ENCODE peak calls at places on chromosomes 6 and 20, in five cellular contexts. X, C, J, L and Y are unnamed samples. For H3K4me1, the result is how much of the 10 kb centered on the place peaks cover.

GRCh38 chr6:52538921-52539354 is 37.9 kb downstream of the TRAM2 start:
- DNase-seq in L (no peak), C (no peak), X (no peak), J (no peak), Y (no peak)

GRCh38 chr6:68710496-68710895 is 75.4 kb downstream of the ADGRB3 start:
- DNase-seq in L (no peak), C (no peak), X (no peak), J (no peak), Y (no peak)

GRCh38 chr20:36988494-36988966 is 37.0 kb upstream of the SAMHD1 start:
- DNase-seq in C (no peak), X (no peak), L (no peak), J (no peak), Y (no peak)

GRCh38 chr6:79269877-79270276 is 35.4 kb upstream of the HMGN3 start:
- DNase-seq in L (no peak), J (no peak), C (no peak), X (peak), Y (peak)

GRCh38 chr6:159451051-159451450 is 242.0 kb downstream of the SOD2 start:
- DNase-seq in X (peak), C (no peak), J (no peak), L (no peak), Y (no peak)

GRCh38 chr6:69584913-69585729 is 211.7 kb downstream of the LMBRD1 start:
- DNase-seq in L (no peak), J (no peak), X (peak), C (peak), Y (no peak)

GRCh38 chr6:169035381-169036280 is 218.0 kb downstream of the THBS2 start:
- DNase-seq in L (no peak), C (no peak), X (peak), J (no peak), Y (no peak)

GRCh38 chr6:98054453-98054852 is 771.4 kb upstream of the MMS22L start:
- DNase-seq in L (no peak), C (no peak), J (no peak), X (peak), Y (no peak)

GRCh38 chr20:30594112-30594511 is 663.4 kb upstream of the DEFB115 start:
- DNase-seq in X (no peak), L (no peak), C (no peak), J (no peak), Y (no peak)

GRCh38 chr6:113903666-113904330 is 46.7 kb downstream of the MARCKS start:
- DNase-seq in C (no peak), L (no peak), X (peak), J (peak), Y (no peak)

GRCh38 chr6:11196511-11197174 is 35.8 kb downstream of the NEDD9 start:
- DNase-seq in C (peak), J (no peak), L (no peak), X (no peak), Y (no peak)

GRCh38 chr6:108562503-108562993 is 1.8 kb downstream of the FOXO3 start:
- DNase-seq in C (peak), L (peak), X (peak), J (peak), Y (peak)

DNA sequence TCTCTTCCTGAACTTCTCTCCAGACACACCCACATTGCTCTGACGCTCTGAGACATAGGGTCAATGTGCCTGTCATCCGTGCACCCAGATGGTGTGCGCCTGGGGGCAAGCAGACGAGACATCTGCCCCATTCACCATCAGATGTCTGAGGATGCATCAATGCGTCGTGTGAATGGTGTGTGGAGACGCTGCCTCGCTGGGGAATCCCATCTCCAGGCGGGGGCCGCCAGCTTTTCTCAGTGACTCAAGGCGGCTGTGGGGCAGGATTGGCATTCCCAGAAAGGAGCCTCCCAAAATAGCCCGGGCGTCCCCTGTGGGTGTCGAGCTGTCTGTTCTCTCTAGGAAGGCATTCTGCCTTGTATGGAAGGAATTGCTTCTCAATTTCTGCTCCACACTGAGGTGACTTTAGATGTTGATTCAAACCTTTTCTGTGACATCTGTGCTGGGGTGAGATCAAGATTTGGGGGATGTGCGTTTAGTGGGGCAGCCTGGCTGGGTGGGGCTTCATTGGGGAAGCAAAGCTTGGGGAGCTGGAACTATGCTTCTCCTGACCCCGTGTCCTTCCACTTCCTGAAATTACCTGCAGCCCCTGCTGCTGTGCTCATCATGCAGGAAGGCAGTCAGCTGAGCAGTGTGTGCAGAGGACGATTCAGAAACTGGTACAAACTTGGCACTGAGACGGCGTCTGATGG is 103.9 kb downstream of the SYCP2 start:
- DNase-seq in X (no peak), J (no peak), C (no peak), L (no peak), Y (no peak)
- H3K4me1 ChIP-seq in X (under half), J (under half), C (under half), L (under half), Y (under half)

GRCh38 chr6:146595981-146596731 is 2.6 kb upstream of the ADGB start:
- DNase-seq in X (no peak), J (no peak), C (no peak), L (no peak), Y (peak)
- H3K27ac ChIP-seq in X (no peak), J (no peak), C (no peak), L (no peak), Y (no peak)

GRCh38 chr6:117615981-117616961 is 14.0 kb upstream of the GOPC start:
- DNase-seq in C (peak), J (no peak), X (no peak), L (no peak), Y (no peak)
- H3K4me3 ChIP-seq in C (no peak), J (no peak), X (no peak), L (no peak), Y (no peak)

DNA sequence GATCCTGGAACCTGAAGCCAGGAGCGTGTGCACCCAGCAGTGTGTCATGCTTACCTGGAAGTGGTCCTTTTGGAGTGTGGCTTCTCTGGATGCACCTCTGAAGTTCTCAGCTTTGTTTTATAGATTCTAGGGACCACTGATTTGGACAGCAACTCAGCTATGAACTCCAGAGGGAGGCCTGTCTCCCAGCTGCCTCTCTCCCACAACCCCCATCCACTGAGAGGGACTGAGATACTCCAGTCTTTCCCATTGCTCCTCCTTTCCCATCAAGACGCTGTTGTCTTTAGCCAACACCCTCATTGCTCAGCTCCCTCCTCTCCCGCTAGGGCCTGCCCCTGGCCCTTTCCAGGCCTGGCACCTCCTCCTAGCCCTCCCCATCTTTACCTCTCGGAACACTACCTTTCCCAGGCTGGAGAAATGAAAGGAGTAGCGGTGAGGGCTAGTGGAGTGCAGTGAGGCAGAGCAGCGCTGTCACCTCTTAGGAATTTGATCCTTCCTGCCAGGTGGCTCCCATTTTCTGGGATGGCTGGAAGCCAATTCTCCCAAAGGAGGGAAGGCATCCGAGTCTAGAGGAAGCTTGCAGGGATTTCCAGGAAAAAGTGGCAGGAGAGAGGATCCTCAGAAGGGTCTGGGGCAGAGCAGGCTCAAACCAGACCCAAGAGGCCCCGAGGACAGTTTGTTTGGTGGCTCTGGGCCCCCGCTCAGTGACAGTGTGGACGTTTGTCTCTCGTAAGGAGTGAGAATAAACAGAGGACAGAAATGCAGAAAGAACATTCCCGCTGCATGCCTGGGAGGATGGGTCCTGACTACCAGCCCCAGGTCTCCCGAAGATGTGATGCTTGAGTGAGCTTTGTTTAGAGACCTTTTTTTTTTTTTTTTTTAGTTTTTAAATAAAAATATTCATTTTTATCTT is at the start of gene LRRN4:
- DNase-seq in J (peak), X (peak), C (peak), L (no peak), Y (peak)
- H3K4me1 ChIP-seq in J (under half), X (under half), C (under half), L (under half), Y (under half)

GRCh38 chr6:164105705-164106104 is 691.2 kb downstream of the QKI start:
- DNase-seq in J (no peak), C (no peak), X (no peak), L (no peak), Y (no peak)

GRCh38 chr6:164106345-164106769 is 691.8 kb downstream of the QKI start:
- DNase-seq in J (peak), X (peak), C (peak), L (no peak), Y (no peak)

GRCh38 chr6:164102701-164103100 is 688.2 kb downstream of the QKI start:
- DNase-seq in X (no peak), C (peak), L (no peak), J (no peak), Y (no peak)

GRCh38 chr6:164107297-164107995 is 692.9 kb downstream of the QKI start:
- DNase-seq in C (no peak), X (no peak), J (no peak), L (no peak), Y (no peak)

DNA sequence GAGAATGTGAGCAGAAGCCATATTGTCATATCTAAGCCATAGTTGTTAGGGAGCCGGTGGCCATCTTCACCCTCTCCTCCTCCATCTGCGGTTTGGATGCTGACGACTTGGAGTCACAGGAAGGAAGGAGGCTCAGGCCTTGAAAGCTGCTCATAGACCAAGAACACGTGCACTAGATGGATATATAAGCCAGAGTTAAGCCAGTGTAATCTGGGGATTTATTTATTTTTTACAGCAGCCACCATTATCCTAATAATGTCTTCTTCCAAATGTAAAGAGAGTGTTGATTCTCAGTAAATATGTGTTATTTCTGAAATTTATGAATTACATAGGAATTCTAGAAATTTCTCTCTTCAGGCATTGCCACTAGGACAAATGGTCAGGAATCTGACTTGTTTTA is 689.9 kb downstream of the QKI start:
- DNase-seq in J (no peak), X (no peak), C (no peak), L (no peak), Y (no peak)
- H3K27ac ChIP-seq in J (no peak), X (no peak), C (no peak), L (no peak), Y (no peak)

DNA sequence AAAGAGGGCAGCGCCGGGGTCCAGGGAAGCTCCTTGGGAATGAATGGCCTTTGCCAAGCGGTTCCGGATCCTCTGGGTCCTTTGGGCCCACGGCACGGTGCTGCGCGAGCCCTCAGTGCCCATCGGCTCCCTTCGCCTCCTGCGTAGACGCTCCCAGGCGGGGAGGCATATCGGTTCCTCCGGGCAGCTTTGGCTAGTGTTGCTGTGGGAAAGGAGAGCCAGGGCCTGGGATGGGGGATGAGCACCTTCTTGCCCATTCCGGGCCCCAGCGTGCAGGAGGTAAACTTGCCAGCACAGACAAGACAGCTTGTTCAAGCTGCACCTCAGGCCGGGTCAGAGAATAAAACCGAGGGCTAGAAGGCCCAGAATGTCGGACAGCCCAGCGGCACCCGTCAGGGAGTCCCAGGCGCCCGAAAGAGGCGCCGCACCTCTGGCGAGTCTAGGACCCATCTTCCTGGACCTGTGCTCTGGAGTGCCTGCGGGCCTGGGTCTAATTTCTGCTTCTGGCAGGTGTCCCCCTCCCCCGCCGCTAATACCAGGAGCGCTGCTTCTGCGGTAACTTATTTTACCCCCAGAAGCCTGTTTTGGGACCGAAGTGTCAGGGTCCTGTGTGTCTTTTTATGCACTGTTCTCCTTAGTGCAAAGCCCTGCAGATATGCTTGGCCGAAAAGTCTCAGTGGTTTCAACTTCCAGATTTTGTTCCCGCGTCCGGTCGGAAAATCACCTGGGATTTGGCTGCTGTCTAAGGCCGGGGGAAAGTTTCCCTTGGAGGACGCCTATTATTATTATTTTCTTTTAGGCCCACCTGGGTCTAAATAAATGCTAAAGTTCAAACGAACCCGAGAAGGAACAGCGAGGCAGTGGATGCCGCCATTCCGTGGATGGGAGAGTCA is 1.7 kb upstream of the TFAP2C start:
- DNase-seq in J (no peak), C (peak), X (no peak), L (no peak), Y (no peak)
- H3K4me3 ChIP-seq in J (no peak), C (peak), X (no peak), L (no peak), Y (no peak)

GRCh38 chr6:32177182-32177787 is 920 bp upstream of the RNF5 start:
- DNase-seq in C (peak), J (no peak), L (no peak), X (peak), Y (no peak)
- H3K4me1 ChIP-seq in C (under half), J (half or more), L (under half), X (under half), Y (under half)

DNA sequence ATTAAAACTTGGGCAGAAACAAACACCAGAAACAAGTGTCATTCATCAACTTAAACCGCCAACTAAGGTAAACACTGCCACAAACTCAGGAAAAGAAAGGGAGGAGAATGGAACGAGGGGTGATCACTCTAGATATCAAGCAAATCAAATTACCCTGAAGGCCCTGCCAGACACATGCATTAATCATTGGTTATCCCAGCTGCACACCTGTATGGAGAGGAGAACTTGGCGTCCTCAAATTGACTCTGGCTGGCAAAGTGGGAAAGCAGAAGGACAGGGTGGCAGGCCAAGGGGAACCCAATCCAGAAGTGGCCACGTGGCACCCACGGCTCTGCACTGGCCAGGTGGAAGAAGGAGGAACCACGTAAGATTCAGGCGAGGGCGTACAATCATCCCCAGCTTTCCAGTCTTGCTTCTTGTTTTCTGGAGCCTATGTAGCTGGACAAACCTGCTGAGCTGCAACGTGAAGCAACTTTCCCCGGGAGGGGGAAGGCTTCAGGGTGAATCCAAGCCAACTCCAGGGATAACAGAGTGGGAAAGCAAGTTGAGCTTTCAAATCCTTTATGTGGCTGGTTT is 156.2 kb upstream of the JARID2 start:
- DNase-seq in L (no peak), X (no peak), J (no peak), C (no peak), Y (peak)
- H3K27ac ChIP-seq in L (no peak), X (no peak), J (no peak), C (no peak), Y (no peak)